ENCODE peak calls at places on chromosomes 3 and 15, in nine cellular contexts. E, F, I, U, T, K, G, Q and Z are unnamed samples.

GRCh38 chr15:48472756-48473155 is 141.5 kb downstream of the DUT start:
- DNase-seq in K (no peak), F (peak), E (no peak), T (no peak), I (no peak), G (no peak), U (peak), Q (no peak), Z (no peak)

GRCh38 chr15:77026501-77027110 is 31.7 kb downstream of the PSTPIP1 start:
- DNase-seq in F (no peak), G (no peak), Q (no peak), U (no peak), T (no peak), I (peak), E (no peak), K (no peak), Z (no peak)

GRCh38 chr3:185151959-185152432 is 864 bp downstream of the C3orf70 start:
- DNase-seq in E (no peak), T (no peak), Q (no peak), K (no peak), U (no peak), I (no peak), F (no peak), G (no peak), Z (no peak)

GRCh38 chr3:117252651-117253050 is 543.1 kb downstream of the TUSC7 start:
- DNase-seq in I (no peak), G (no peak), E (no peak), U (no peak), F (no peak), T (no peak), Q (no peak), K (no peak), Z (no peak)

GRCh38 chr3:100210777-100211145 is 50.0 kb upstream of the TBC1D23 start:
- DNase-seq in G (peak), T (peak), F (peak), E (no peak), Q (no peak), K (no peak), U (peak), I (no peak), Z (no peak)

GRCh38 chr15:62492900-62493299 is 327.8 kb upstream of the C2CD4B start:
- DNase-seq in K (no peak), E (no peak), G (no peak), F (no peak), T (no peak), Q (no peak), U (no peak), I (no peak), Z (no peak)

GRCh38 chr3:181362378-181362777 is 349.3 kb upstream of the SOX2 start:
- DNase-seq in U (no peak), I (no peak), G (no peak), E (no peak), T (no peak), Q (no peak), K (no peak), F (peak), Z (no peak)

GRCh38 chr15:85757073-85757938 is 37.4 kb downstream of the KLHL25 start:
- DNase-seq in Q (no peak), K (no peak), E (no peak), F (no peak), G (no peak), T (no peak), U (peak), I (no peak), Z (no peak)

GRCh38 chr15:68666120-68666811 is 87.5 kb downstream of the CORO2B start:
- DNase-seq in F (no peak), K (no peak), G (no peak), I (peak), U (no peak), E (no peak), Q (no peak), T (no peak), Z (no peak)

GRCh38 chr3:149332781-149333517 is 487 bp downstream of the TM4SF18 start:
- DNase-seq in Q (no peak), I (no peak), T (no peak), G (no peak), F (peak), E (no peak), U (no peak), K (no peak), Z (no peak)

GRCh38 chr3:119616056-119616455 is 18.4 kb downstream of the PLA1A start:
- DNase-seq in I (no peak), K (no peak), G (no peak), Q (no peak), U (no peak), E (no peak), F (no peak), T (no peak), Z (no peak)

GRCh38 chr3:48952510-48953118 is 34.0 kb downstream of the ARIH2 start:
- DNase-seq in K (peak), G (no peak), U (peak), F (no peak), T (no peak), I (peak), E (peak), Q (peak), Z (peak)

GRCh38 chr3:157782236-157782635 is 279.0 kb upstream of the VEPH1 start:
- DNase-seq in E (no peak), Q (no peak), F (no peak), I (no peak), G (no peak), K (no peak), T (no peak), U (peak), Z (no peak)

GRCh38 chr3:50230833-50231125 is 5.2 kb upstream of the GNAI2 start:
- DNase-seq in G (no peak), U (no peak), T (no peak), I (no peak), Q (no peak), E (no peak), F (no peak), K (no peak), Z (no peak)

GRCh38 chr15:35671197-35671596 is 125.2 kb upstream of the DPH6 start:
- DNase-seq in K (no peak), U (no peak), T (no peak), I (no peak), E (no peak), Q (no peak), G (no peak), F (no peak), Z (no peak)

GRCh38 chr3:53195602-53196574 is 34.9 kb downstream of the PRKCD start:
- DNase-seq in T (no peak), E (peak), K (peak), Q (peak), I (peak), G (no peak), U (peak), F (peak), Z (peak)

GRCh38 chr3:45546636-45547201 is 47.8 kb upstream of the LIMD1 start:
- DNase-seq in K (no peak), G (no peak), F (no peak), E (no peak), I (peak), Q (no peak), U (no peak), T (no peak), Z (no peak)

GRCh38 chr3:145798691-145799550 is 362.1 kb downstream of the PLOD2 start:
- DNase-seq in T (peak), F (peak), G (no peak), U (no peak), E (no peak), K (no peak), I (peak), Q (no peak), Z (no peak)

GRCh38 chr3:140497331-140497730 is 180.5 kb upstream of the TRIM42 start:
- DNase-seq in Q (no peak), E (no peak), I (peak), G (no peak), U (no peak), K (no peak), F (no peak), T (no peak), Z (no peak)

GRCh38 chr15:64911317-64912186 is at the start of gene ANKDD1A:
- DNase-seq in G (no peak), T (no peak), I (peak), K (peak), E (no peak), Q (no peak), U (peak), F (peak), Z (no peak)

GRCh38 chr15:96325579-96326331 is 4.7 kb upstream of the NR2F2 start:
- DNase-seq in I (peak), K (no peak), U (peak), Q (no peak), T (no peak), F (peak), G (no peak), E (no peak), Z (no peak)

GRCh38 chr15:39793923-39794322 is 11.3 kb upstream of the FSIP1 start:
- DNase-seq in E (no peak), U (no peak), Q (no peak), K (no peak), F (no peak), G (no peak), I (no peak), T (no peak), Z (no peak)

GRCh38 chr15:38041576-38041975 is 107.1 kb downstream of the TMCO5A start:
- DNase-seq in G (no peak), Q (no peak), K (no peak), E (no peak), T (peak), I (no peak), U (peak), F (peak), Z (no peak)

GRCh38 chr15:39594764-39595620 is 14.1 kb downstream of the THBS1 start:
- DNase-seq in F (peak), U (peak), K (no peak), E (no peak), G (no peak), T (peak), Q (no peak), I (no peak), Z (no peak)

GRCh38 chr3:129230311-129231019 is 18.9 kb upstream of the COPG1 start:
- DNase-seq in I (no peak), F (peak), K (no peak), T (no peak), Q (no peak), G (peak), E (no peak), U (peak), Z (no peak)

GRCh38 chr3:3125977-3126376 is 763 bp upstream of the TRNT1 start:
- DNase-seq in T (no peak), K (peak), Q (no peak), F (no peak), G (no peak), I (no peak), U (no peak), E (no peak), Z (no peak)

GRCh38 chr15:69038508-69038907 is 24.0 kb downstream of the NOX5 start:
- DNase-seq in E (no peak), F (no peak), T (no peak), G (no peak), K (no peak), I (no peak), U (no peak), Q (no peak), Z (no peak)

GRCh38 chr3:158159714-158160113 is 49.8 kb downstream of the RSRC1 start:
- DNase-seq in I (no peak), F (no peak), G (no peak), K (no peak), U (no peak), T (no peak), Q (no peak), E (no peak), Z (no peak)

GRCh38 chr3:181274025-181274424 is 284.5 kb upstream of the DNAJC19 start:
- DNase-seq in U (no peak), G (no peak), K (no peak), T (no peak), Q (no peak), F (no peak), I (no peak), E (no peak), Z (no peak)

GRCh38 chr3:119514637-119515036 is 16.3 kb downstream of the TIMMDC1 start:
- DNase-seq in Q (no peak), E (no peak), I (no peak), G (no peak), K (no peak), U (no peak), F (no peak), T (no peak), Z (no peak)

GRCh38 chr15:32872606-32873291 is 154.9 kb downstream of the GREM1 start:
- DNase-seq in E (no peak), Q (no peak), I (no peak), G (no peak), F (no peak), K (no peak), T (no peak), U (peak), Z (no peak)

GRCh38 chr15:101528108-101528916 is 38.8 kb upstream of the PCSK6 start:
- DNase-seq in K (no peak), F (no peak), G (no peak), Q (no peak), E (no peak), U (peak), T (no peak), I (no peak), Z (peak)

GRCh38 chr3:44289882-44290462 is 48.3 kb downstream of the TOPAZ1 start:
- DNase-seq in U (no peak), G (no peak), I (no peak), K (no peak), Q (no peak), F (no peak), E (no peak), T (no peak), Z (no peak)

GRCh38 chr3:128133273-128133883 is 9.8 kb upstream of the RUVBL1 start:
- DNase-seq in F (peak), I (peak), E (peak), K (peak), T (no peak), Q (peak), G (peak), U (peak), Z (peak)

GRCh38 chr3:73707772-73708171 is 83.0 kb upstream of the PDZRN3 start:
- DNase-seq in G (no peak), Q (no peak), E (no peak), I (no peak), U (peak), T (no peak), F (peak), K (no peak), Z (no peak)

GRCh38 chr3:35137612-35138011 is 501.7 kb upstream of the ARPP21 start:
- DNase-seq in K (no peak), E (no peak), T (no peak), I (no peak), G (no peak), U (no peak), F (no peak), Q (no peak), Z (no peak)

GRCh38 chr3:18357747-18358146 is 67.4 kb downstream of the SATB1 start:
- DNase-seq in F (no peak), K (no peak), Q (no peak), G (no peak), T (no peak), E (no peak), U (no peak), I (no peak), Z (no peak)

GRCh38 chr3:131453536-131453935 is 49.2 kb downstream of the MRPL3 start:
- DNase-seq in T (no peak), U (no peak), K (no peak), F (no peak), Q (no peak), G (no peak), I (no peak), E (no peak), Z (no peak)